ENCODE peak calls at places on chromosomes 5 and 9, in five cellular contexts. One of them, this sample, is unnamed.

GRCh38 chr5:65355301-65355700 is 126.4 kb downstream of the ADAMTS6 start:
- DNase-seq in HFFc6: no peak
- DNase-seq in stimulated activated CD8-positive, alpha-beta memory T cell treated with anti-CD3 and anti-CD28 coated beads, Interleukin-7, amount 100 ng/mL, for 24 hours: no peak
- DNase-seq in coronary artery: no peak
- DNase-seq in activated T-helper 1 cell treated with anti-CD3 and anti-CD28 coated beads, Interleukin-2, amount 50 U/mL, for 16 hours: no peak
- DNase-seq in this sample: no peak

GRCh38 chr5:149489605-149490037 is 61.6 kb downstream of the CSNK1A1 start:
- DNase-seq in coronary artery: no peak
- DNase-seq in activated T-helper 1 cell treated with anti-CD3 and anti-CD28 coated beads, Interleukin-2, amount 50 U/mL, for 16 hours: no peak
- DNase-seq in HFFc6: peak
- DNase-seq in stimulated activated CD8-positive, alpha-beta memory T cell treated with anti-CD3 and anti-CD28 coated beads, Interleukin-7, amount 100 ng/mL, for 24 hours: no peak
- DNase-seq in this sample: no peak

GRCh38 chr5:65809817-65810531 is 88.0 kb downstream of the NLN start:
- DNase-seq in stimulated activated CD8-positive, alpha-beta memory T cell treated with anti-CD3 and anti-CD28 coated beads, Interleukin-7, amount 100 ng/mL, for 24 hours: no peak
- DNase-seq in HFFc6: peak
- DNase-seq in coronary artery: no peak
- DNase-seq in activated T-helper 1 cell treated with anti-CD3 and anti-CD28 coated beads, Interleukin-2, amount 50 U/mL, for 16 hours: no peak
- DNase-seq in this sample: no peak

GRCh38 chr5:59020611-59021285 is 437.9 kb downstream of the RAB3C start:
- DNase-seq in coronary artery: no peak
- DNase-seq in activated T-helper 1 cell treated with anti-CD3 and anti-CD28 coated beads, Interleukin-2, amount 50 U/mL, for 16 hours: no peak
- DNase-seq in HFFc6: no peak
- DNase-seq in stimulated activated CD8-positive, alpha-beta memory T cell treated with anti-CD3 and anti-CD28 coated beads, Interleukin-7, amount 100 ng/mL, for 24 hours: no peak
- DNase-seq in this sample: no peak

GRCh38 chr5:165321912-165322311 is 1816.5 kb downstream of the MAT2B start:
- DNase-seq in activated T-helper 1 cell treated with anti-CD3 and anti-CD28 coated beads, Interleukin-2, amount 50 U/mL, for 16 hours: no peak
- DNase-seq in HFFc6: peak
- DNase-seq in stimulated activated CD8-positive, alpha-beta memory T cell treated with anti-CD3 and anti-CD28 coated beads, Interleukin-7, amount 100 ng/mL, for 24 hours: no peak
- DNase-seq in coronary artery: no peak
- DNase-seq in this sample: no peak

GRCh38 chr9:17229945-17230560 is 95.2 kb downstream of the CNTLN start:
- DNase-seq in HFFc6: no peak
- DNase-seq in coronary artery: no peak
- DNase-seq in stimulated activated CD8-positive, alpha-beta memory T cell treated with anti-CD3 and anti-CD28 coated beads, Interleukin-7, amount 100 ng/mL, for 24 hours: no peak
- DNase-seq in activated T-helper 1 cell treated with anti-CD3 and anti-CD28 coated beads, Interleukin-2, amount 50 U/mL, for 16 hours: no peak
- DNase-seq in this sample: no peak

GRCh38 chr5:93512799-93513198 is 68.2 kb downstream of the NR2F1-AS1 start:
- DNase-seq in activated T-helper 1 cell treated with anti-CD3 and anti-CD28 coated beads, Interleukin-2, amount 50 U/mL, for 16 hours: no peak
- DNase-seq in coronary artery: no peak
- DNase-seq in stimulated activated CD8-positive, alpha-beta memory T cell treated with anti-CD3 and anti-CD28 coated beads, Interleukin-7, amount 100 ng/mL, for 24 hours: no peak
- DNase-seq in HFFc6: peak
- DNase-seq in this sample: no peak

GRCh38 chr5:101977729-101978345 is 318.2 kb downstream of the SLCO4C1 start:
- DNase-seq in activated T-helper 1 cell treated with anti-CD3 and anti-CD28 coated beads, Interleukin-2, amount 50 U/mL, for 16 hours: no peak
- DNase-seq in stimulated activated CD8-positive, alpha-beta memory T cell treated with anti-CD3 and anti-CD28 coated beads, Interleukin-7, amount 100 ng/mL, for 24 hours: no peak
- DNase-seq in HFFc6: peak
- DNase-seq in coronary artery: no peak
- DNase-seq in this sample: no peak

GRCh38 chr9:93059960-93060591 is 1.6 kb downstream of the SUSD3 start:
- DNase-seq in activated T-helper 1 cell treated with anti-CD3 and anti-CD28 coated beads, Interleukin-2, amount 50 U/mL, for 16 hours: no peak
- DNase-seq in HFFc6: no peak
- DNase-seq in coronary artery: no peak
- DNase-seq in stimulated activated CD8-positive, alpha-beta memory T cell treated with anti-CD3 and anti-CD28 coated beads, Interleukin-7, amount 100 ng/mL, for 24 hours: no peak
- DNase-seq in this sample: no peak

GRCh38 chr5:181127907-181128626 is 2.9 kb downstream of the OR2V1 start:
- DNase-seq in coronary artery: peak
- DNase-seq in activated T-helper 1 cell treated with anti-CD3 and anti-CD28 coated beads, Interleukin-2, amount 50 U/mL, for 16 hours: no peak
- DNase-seq in HFFc6: no peak
- DNase-seq in stimulated activated CD8-positive, alpha-beta memory T cell treated with anti-CD3 and anti-CD28 coated beads, Interleukin-7, amount 100 ng/mL, for 24 hours: no peak
- DNase-seq in this sample: no peak

GRCh38 chr9:113320051-113320450 is 16.9 kb upstream of the RNF183 start:
- DNase-seq in coronary artery: no peak
- DNase-seq in HFFc6: no peak
- DNase-seq in activated T-helper 1 cell treated with anti-CD3 and anti-CD28 coated beads, Interleukin-2, amount 50 U/mL, for 16 hours: no peak
- DNase-seq in stimulated activated CD8-positive, alpha-beta memory T cell treated with anti-CD3 and anti-CD28 coated beads, Interleukin-7, amount 100 ng/mL, for 24 hours: no peak
- DNase-seq in this sample: no peak

GRCh38 chr9:14221558-14221957 is 92.4 kb downstream of the NFIB start:
- DNase-seq in coronary artery: no peak
- DNase-seq in activated T-helper 1 cell treated with anti-CD3 and anti-CD28 coated beads, Interleukin-2, amount 50 U/mL, for 16 hours: no peak
- DNase-seq in HFFc6: peak
- DNase-seq in stimulated activated CD8-positive, alpha-beta memory T cell treated with anti-CD3 and anti-CD28 coated beads, Interleukin-7, amount 100 ng/mL, for 24 hours: no peak
- DNase-seq in this sample: no peak

GRCh38 chr5:38961691-38962090 is 112.5 kb downstream of the RICTOR start:
- DNase-seq in HFFc6: no peak
- DNase-seq in stimulated activated CD8-positive, alpha-beta memory T cell treated with anti-CD3 and anti-CD28 coated beads, Interleukin-7, amount 100 ng/mL, for 24 hours: no peak
- DNase-seq in activated T-helper 1 cell treated with anti-CD3 and anti-CD28 coated beads, Interleukin-2, amount 50 U/mL, for 16 hours: no peak
- DNase-seq in coronary artery: no peak
- DNase-seq in this sample: no peak

GRCh38 chr5:95908799-95909198 is 52.9 kb downstream of the ELL2 start:
- DNase-seq in HFFc6: no peak
- DNase-seq in coronary artery: no peak
- DNase-seq in activated T-helper 1 cell treated with anti-CD3 and anti-CD28 coated beads, Interleukin-2, amount 50 U/mL, for 16 hours: no peak
- DNase-seq in stimulated activated CD8-positive, alpha-beta memory T cell treated with anti-CD3 and anti-CD28 coated beads, Interleukin-7, amount 100 ng/mL, for 24 hours: no peak
- DNase-seq in this sample: no peak

GRCh38 chr5:54658014-54658413 is 140.5 kb downstream of the SNX18 start:
- DNase-seq in stimulated activated CD8-positive, alpha-beta memory T cell treated with anti-CD3 and anti-CD28 coated beads, Interleukin-7, amount 100 ng/mL, for 24 hours: no peak
- DNase-seq in activated T-helper 1 cell treated with anti-CD3 and anti-CD28 coated beads, Interleukin-2, amount 50 U/mL, for 16 hours: no peak
- DNase-seq in HFFc6: peak
- DNase-seq in coronary artery: no peak
- DNase-seq in this sample: no peak

GRCh38 chr9:82791685-82792084 is 271.3 kb downstream of the RASEF start:
- DNase-seq in stimulated activated CD8-positive, alpha-beta memory T cell treated with anti-CD3 and anti-CD28 coated beads, Interleukin-7, amount 100 ng/mL, for 24 hours: no peak
- DNase-seq in activated T-helper 1 cell treated with anti-CD3 and anti-CD28 coated beads, Interleukin-2, amount 50 U/mL, for 16 hours: no peak
- DNase-seq in HFFc6: no peak
- DNase-seq in coronary artery: no peak
- DNase-seq in this sample: no peak

GRCh38 chr9:38342532-38342931 is 50.0 kb upstream of the ALDH1B1 start:
- DNase-seq in activated T-helper 1 cell treated with anti-CD3 and anti-CD28 coated beads, Interleukin-2, amount 50 U/mL, for 16 hours: no peak
- DNase-seq in coronary artery: no peak
- DNase-seq in HFFc6: no peak
- DNase-seq in stimulated activated CD8-positive, alpha-beta memory T cell treated with anti-CD3 and anti-CD28 coated beads, Interleukin-7, amount 100 ng/mL, for 24 hours: no peak
- DNase-seq in this sample: peak

GRCh38 chr9:93132287-93132927 is 1.6 kb downstream of the NINJ1 start:
- DNase-seq in coronary artery: no peak
- DNase-seq in HFFc6: no peak
- DNase-seq in activated T-helper 1 cell treated with anti-CD3 and anti-CD28 coated beads, Interleukin-2, amount 50 U/mL, for 16 hours: no peak
- DNase-seq in stimulated activated CD8-positive, alpha-beta memory T cell treated with anti-CD3 and anti-CD28 coated beads, Interleukin-7, amount 100 ng/mL, for 24 hours: no peak
- DNase-seq in this sample: no peak

GRCh38 chr5:170057311-170057710 is 48.4 kb upstream of the FOXI1 start:
- DNase-seq in HFFc6: no peak
- DNase-seq in stimulated activated CD8-positive, alpha-beta memory T cell treated with anti-CD3 and anti-CD28 coated beads, Interleukin-7, amount 100 ng/mL, for 24 hours: no peak
- DNase-seq in activated T-helper 1 cell treated with anti-CD3 and anti-CD28 coated beads, Interleukin-2, amount 50 U/mL, for 16 hours: no peak
- DNase-seq in coronary artery: peak
- DNase-seq in this sample: no peak

GRCh38 chr9:130451509-130452388 is 7.0 kb downstream of the ASS1 start:
- DNase-seq in activated T-helper 1 cell treated with anti-CD3 and anti-CD28 coated beads, Interleukin-2, amount 50 U/mL, for 16 hours: no peak
- DNase-seq in coronary artery: peak
- DNase-seq in stimulated activated CD8-positive, alpha-beta memory T cell treated with anti-CD3 and anti-CD28 coated beads, Interleukin-7, amount 100 ng/mL, for 24 hours: no peak
- DNase-seq in HFFc6: peak
- DNase-seq in this sample: no peak

GRCh38 chr9:109901191-109901590 is 121.2 kb downstream of the PALM2AKAP2 start:
- DNase-seq in stimulated activated CD8-positive, alpha-beta memory T cell treated with anti-CD3 and anti-CD28 coated beads, Interleukin-7, amount 100 ng/mL, for 24 hours: no peak
- DNase-seq in activated T-helper 1 cell treated with anti-CD3 and anti-CD28 coated beads, Interleukin-2, amount 50 U/mL, for 16 hours: no peak
- DNase-seq in coronary artery: no peak
- DNase-seq in HFFc6: peak
- DNase-seq in this sample: no peak

GRCh38 chr5:132098151-132098594 is 24.6 kb downstream of the CSF2 start:
- DNase-seq in HFFc6: peak
- DNase-seq in stimulated activated CD8-positive, alpha-beta memory T cell treated with anti-CD3 and anti-CD28 coated beads, Interleukin-7, amount 100 ng/mL, for 24 hours: no peak
- DNase-seq in activated T-helper 1 cell treated with anti-CD3 and anti-CD28 coated beads, Interleukin-2, amount 50 U/mL, for 16 hours: no peak
- DNase-seq in coronary artery: no peak
- DNase-seq in this sample: no peak

GRCh38 chr5:9951861-9952260 is 297.8 kb downstream of the ATPSCKMT start:
- DNase-seq in HFFc6: no peak
- DNase-seq in activated T-helper 1 cell treated with anti-CD3 and anti-CD28 coated beads, Interleukin-2, amount 50 U/mL, for 16 hours: no peak
- DNase-seq in stimulated activated CD8-positive, alpha-beta memory T cell treated with anti-CD3 and anti-CD28 coated beads, Interleukin-7, amount 100 ng/mL, for 24 hours: no peak
- DNase-seq in coronary artery: no peak
- DNase-seq in this sample: no peak

GRCh38 chr9:113600871-113601545 is 137.5 kb downstream of the RGS3 start:
- DNase-seq in stimulated activated CD8-positive, alpha-beta memory T cell treated with anti-CD3 and anti-CD28 coated beads, Interleukin-7, amount 100 ng/mL, for 24 hours: no peak
- DNase-seq in activated T-helper 1 cell treated with anti-CD3 and anti-CD28 coated beads, Interleukin-2, amount 50 U/mL, for 16 hours: no peak
- DNase-seq in HFFc6: no peak
- DNase-seq in coronary artery: no peak
- DNase-seq in this sample: no peak

GRCh38 chr5:123809594-123810172 is 297.7 kb downstream of the CSNK1G3 start:
- DNase-seq in activated T-helper 1 cell treated with anti-CD3 and anti-CD28 coated beads, Interleukin-2, amount 50 U/mL, for 16 hours: no peak
- DNase-seq in HFFc6: no peak
- DNase-seq in stimulated activated CD8-positive, alpha-beta memory T cell treated with anti-CD3 and anti-CD28 coated beads, Interleukin-7, amount 100 ng/mL, for 24 hours: no peak
- DNase-seq in coronary artery: no peak
- DNase-seq in this sample: no peak

GRCh38 chr9:125295642-125296041 is 34.0 kb downstream of the GAPVD1 start:
- DNase-seq in activated T-helper 1 cell treated with anti-CD3 and anti-CD28 coated beads, Interleukin-2, amount 50 U/mL, for 16 hours: no peak
- DNase-seq in coronary artery: no peak
- DNase-seq in HFFc6: no peak
- DNase-seq in stimulated activated CD8-positive, alpha-beta memory T cell treated with anti-CD3 and anti-CD28 coated beads, Interleukin-7, amount 100 ng/mL, for 24 hours: no peak
- DNase-seq in this sample: no peak

GRCh38 chr9:77640741-77641580 is 7.2 kb downstream of the GNA14 start:
- DNase-seq in stimulated activated CD8-positive, alpha-beta memory T cell treated with anti-CD3 and anti-CD28 coated beads, Interleukin-7, amount 100 ng/mL, for 24 hours: no peak
- DNase-seq in HFFc6: no peak
- DNase-seq in activated T-helper 1 cell treated with anti-CD3 and anti-CD28 coated beads, Interleukin-2, amount 50 U/mL, for 16 hours: no peak
- DNase-seq in coronary artery: no peak
- DNase-seq in this sample: peak

GRCh38 chr9:105457560-105458294 is 9.9 kb downstream of the FSD1L start:
- DNase-seq in activated T-helper 1 cell treated with anti-CD3 and anti-CD28 coated beads, Interleukin-2, amount 50 U/mL, for 16 hours: no peak
- DNase-seq in stimulated activated CD8-positive, alpha-beta memory T cell treated with anti-CD3 and anti-CD28 coated beads, Interleukin-7, amount 100 ng/mL, for 24 hours: no peak
- DNase-seq in coronary artery: no peak
- DNase-seq in HFFc6: no peak
- DNase-seq in this sample: no peak

GRCh38 chr5:7320641-7321170 is 75.2 kb upstream of the ADCY2 start:
- DNase-seq in activated T-helper 1 cell treated with anti-CD3 and anti-CD28 coated beads, Interleukin-2, amount 50 U/mL, for 16 hours: no peak
- DNase-seq in HFFc6: no peak
- DNase-seq in coronary artery: no peak
- DNase-seq in stimulated activated CD8-positive, alpha-beta memory T cell treated with anti-CD3 and anti-CD28 coated beads, Interleukin-7, amount 100 ng/mL, for 24 hours: no peak
- DNase-seq in this sample: no peak

GRCh38 chr5:140153905-140154304 is 21.1 kb upstream of the CYSTM1 start:
- DNase-seq in HFFc6: no peak
- DNase-seq in stimulated activated CD8-positive, alpha-beta memory T cell treated with anti-CD3 and anti-CD28 coated beads, Interleukin-7, amount 100 ng/mL, for 24 hours: no peak
- DNase-seq in coronary artery: no peak
- DNase-seq in activated T-helper 1 cell treated with anti-CD3 and anti-CD28 coated beads, Interleukin-2, amount 50 U/mL, for 16 hours: no peak
- DNase-seq in this sample: no peak

GRCh38 chr5:32170303-32171170 is 3.6 kb downstream of the GOLPH3 start:
- DNase-seq in stimulated activated CD8-positive, alpha-beta memory T cell treated with anti-CD3 and anti-CD28 coated beads, Interleukin-7, amount 100 ng/mL, for 24 hours: no peak
- DNase-seq in activated T-helper 1 cell treated with anti-CD3 and anti-CD28 coated beads, Interleukin-2, amount 50 U/mL, for 16 hours: no peak
- DNase-seq in coronary artery: no peak
- DNase-seq in HFFc6: peak
- DNase-seq in this sample: no peak

GRCh38 chr5:42970636-42971559 is 69.2 kb downstream of the ANXA2R start:
- DNase-seq in activated T-helper 1 cell treated with anti-CD3 and anti-CD28 coated beads, Interleukin-2, amount 50 U/mL, for 16 hours: no peak
- DNase-seq in stimulated activated CD8-positive, alpha-beta memory T cell treated with anti-CD3 and anti-CD28 coated beads, Interleukin-7, amount 100 ng/mL, for 24 hours: no peak
- DNase-seq in coronary artery: no peak
- DNase-seq in HFFc6: no peak
- DNase-seq in this sample: no peak

GRCh38 chr5:179261301-179262125 is 83.7 kb downstream of the ADAMTS2 start:
- DNase-seq in stimulated activated CD8-positive, alpha-beta memory T cell treated with anti-CD3 and anti-CD28 coated beads, Interleukin-7, amount 100 ng/mL, for 24 hours: no peak
- DNase-seq in activated T-helper 1 cell treated with anti-CD3 and anti-CD28 coated beads, Interleukin-2, amount 50 U/mL, for 16 hours: no peak
- DNase-seq in HFFc6: no peak
- DNase-seq in coronary artery: peak
- DNase-seq in this sample: no peak

This sample was measured in esophagus muscularis mucosa.